ENCODE peak calls at places on chromosomes 1 and 21, in seven cellular contexts. One of them, this sample, is unnamed.

GRCh38 chr1:192974701-192975100 is 84.5 kb downstream of the UCHL5 start:
- DNase-seq in fibroblast of villous mesenchyme: peak
- DNase-seq in lung: no peak
- DNase-seq in PC-3: no peak
- DNase-seq in retinal pigment epithelial cell: peak
- DNase-seq in colonic mucosa: no peak
- DNase-seq in tibial nerve: no peak
- DNase-seq in this sample: no peak

GRCh38 chr1:153921803-153922075 is 1.0 kb downstream of the GATAD2B start:
- DNase-seq in retinal pigment epithelial cell: no peak
- DNase-seq in colonic mucosa: peak
- DNase-seq in tibial nerve: no peak
- DNase-seq in fibroblast of villous mesenchyme: no peak
- DNase-seq in PC-3: peak
- DNase-seq in lung: no peak
- DNase-seq in this sample: peak

GRCh38 chr21:27804515-27804914 is 837.6 kb upstream of the ADAMTS5 start:
- DNase-seq in retinal pigment epithelial cell: no peak
- DNase-seq in fibroblast of villous mesenchyme: no peak
- DNase-seq in colonic mucosa: no peak
- DNase-seq in PC-3: no peak
- DNase-seq in tibial nerve: no peak
- DNase-seq in lung: no peak
- DNase-seq in this sample: no peak

GRCh38 chr1:32142446-32143301 is 34.8 kb downstream of the KPNA6 start:
- DNase-seq in retinal pigment epithelial cell: no peak
- DNase-seq in fibroblast of villous mesenchyme: peak
- DNase-seq in PC-3: peak
- DNase-seq in colonic mucosa: peak
- DNase-seq in lung: no peak
- DNase-seq in tibial nerve: peak
- DNase-seq in this sample: peak

GRCh38 chr1:111615874-111616715 is 3.5 kb upstream of the RAP1A start:
- DNase-seq in lung: no peak
- DNase-seq in tibial nerve: no peak
- DNase-seq in fibroblast of villous mesenchyme: no peak
- DNase-seq in retinal pigment epithelial cell: no peak
- DNase-seq in colonic mucosa: no peak
- DNase-seq in PC-3: no peak
- DNase-seq in this sample: no peak

GRCh38 chr1:34266127-34266951 is 89.6 kb downstream of the C1orf94 start:
- DNase-seq in fibroblast of villous mesenchyme: no peak
- DNase-seq in retinal pigment epithelial cell: no peak
- DNase-seq in tibial nerve: no peak
- DNase-seq in colonic mucosa: no peak
- DNase-seq in PC-3: no peak
- DNase-seq in lung: no peak
- DNase-seq in this sample: peak

GRCh38 chr21:45568383-45568782 is 26.1 kb upstream of the SLC19A1 start:
- DNase-seq in colonic mucosa: no peak
- DNase-seq in lung: no peak
- DNase-seq in retinal pigment epithelial cell: no peak
- DNase-seq in PC-3: no peak
- DNase-seq in tibial nerve: no peak
- DNase-seq in fibroblast of villous mesenchyme: peak
- DNase-seq in this sample: no peak

GRCh38 chr1:221940631-221941030 is 198.7 kb upstream of the DUSP10 start:
- DNase-seq in PC-3: no peak
- DNase-seq in fibroblast of villous mesenchyme: no peak
- DNase-seq in colonic mucosa: no peak
- DNase-seq in retinal pigment epithelial cell: no peak
- DNase-seq in lung: no peak
- DNase-seq in tibial nerve: no peak
- DNase-seq in this sample: no peak

GRCh38 chr21:15210235-15210678 is 145.5 kb upstream of the NRIP1 start:
- DNase-seq in lung: peak
- DNase-seq in PC-3: peak
- DNase-seq in retinal pigment epithelial cell: no peak
- DNase-seq in fibroblast of villous mesenchyme: peak
- DNase-seq in tibial nerve: peak
- DNase-seq in colonic mucosa: no peak
- DNase-seq in this sample: no peak

GRCh38 chr1:8351693-8352470 is 34.0 kb downstream of the SLC45A1 start:
- DNase-seq in lung: no peak
- DNase-seq in colonic mucosa: no peak
- DNase-seq in fibroblast of villous mesenchyme: no peak
- DNase-seq in tibial nerve: no peak
- DNase-seq in PC-3: peak
- DNase-seq in retinal pigment epithelial cell: no peak
- DNase-seq in this sample: no peak

GRCh38 chr21:46250146-46250725 is 21.7 kb upstream of the LSS start:
- DNase-seq in lung: no peak
- DNase-seq in tibial nerve: no peak
- DNase-seq in fibroblast of villous mesenchyme: peak
- DNase-seq in retinal pigment epithelial cell: no peak
- DNase-seq in colonic mucosa: no peak
- DNase-seq in PC-3: no peak
- DNase-seq in this sample: no peak

GRCh38 chr1:237814319-237814924 is 76.3 kb downstream of the ZP4 start:
- DNase-seq in PC-3: peak
- DNase-seq in fibroblast of villous mesenchyme: peak
- DNase-seq in colonic mucosa: no peak
- DNase-seq in tibial nerve: no peak
- DNase-seq in retinal pigment epithelial cell: no peak
- DNase-seq in lung: no peak
- DNase-seq in this sample: peak

GRCh38 chr21:35611752-35612151 is 448.6 kb downstream of the SETD4 start:
- DNase-seq in lung: no peak
- DNase-seq in colonic mucosa: no peak
- DNase-seq in tibial nerve: no peak
- DNase-seq in PC-3: peak
- DNase-seq in retinal pigment epithelial cell: no peak
- DNase-seq in fibroblast of villous mesenchyme: no peak
- DNase-seq in this sample: no peak

GRCh38 chr1:56200446-56200845 is 378.9 kb downstream of the PLPP3 start:
- DNase-seq in lung: no peak
- DNase-seq in PC-3: peak
- DNase-seq in tibial nerve: no peak
- DNase-seq in fibroblast of villous mesenchyme: peak
- DNase-seq in retinal pigment epithelial cell: no peak
- DNase-seq in colonic mucosa: no peak
- DNase-seq in this sample: peak

GRCh38 chr1:189929501-189930099 is 548.1 kb downstream of the BRINP3 start:
- DNase-seq in tibial nerve: no peak
- DNase-seq in colonic mucosa: no peak
- DNase-seq in fibroblast of villous mesenchyme: no peak
- DNase-seq in retinal pigment epithelial cell: no peak
- DNase-seq in lung: no peak
- DNase-seq in PC-3: peak
- DNase-seq in this sample: no peak

GRCh38 chr1:226083303-226084101 is 21.0 kb downstream of the H3-3A start:
- DNase-seq in lung: peak
- DNase-seq in retinal pigment epithelial cell: no peak
- DNase-seq in colonic mucosa: peak
- DNase-seq in PC-3: peak
- DNase-seq in tibial nerve: peak
- DNase-seq in fibroblast of villous mesenchyme: peak
- DNase-seq in this sample: peak

GRCh38 chr1:177912991-177913390 is 56.9 kb downstream of the SEC16B start:
- DNase-seq in PC-3: peak
- DNase-seq in retinal pigment epithelial cell: no peak
- DNase-seq in fibroblast of villous mesenchyme: no peak
- DNase-seq in tibial nerve: no peak
- DNase-seq in lung: no peak
- DNase-seq in colonic mucosa: peak
- DNase-seq in this sample: no peak

GRCh38 chr1:212366901-212367300 is 47.8 kb downstream of the PACC1 start:
- DNase-seq in lung: no peak
- DNase-seq in colonic mucosa: no peak
- DNase-seq in PC-3: peak
- DNase-seq in retinal pigment epithelial cell: no peak
- DNase-seq in fibroblast of villous mesenchyme: peak
- DNase-seq in tibial nerve: no peak
- DNase-seq in this sample: peak

GRCh38 chr1:8093221-8093980 is 67.3 kb upstream of the ERRFI1 start:
- DNase-seq in retinal pigment epithelial cell: no peak
- DNase-seq in tibial nerve: no peak
- DNase-seq in colonic mucosa: no peak
- DNase-seq in fibroblast of villous mesenchyme: no peak
- DNase-seq in PC-3: no peak
- DNase-seq in lung: no peak
- DNase-seq in this sample: no peak

GRCh38 chr1:177170756-177171535 is at the start of gene BRINP2:
- DNase-seq in colonic mucosa: peak
- DNase-seq in tibial nerve: no peak
- DNase-seq in fibroblast of villous mesenchyme: peak
- DNase-seq in retinal pigment epithelial cell: no peak
- DNase-seq in lung: peak
- DNase-seq in PC-3: peak
- DNase-seq in this sample: peak

GRCh38 chr21:32131960-32132359 is 146.9 kb downstream of the MIS18A start:
- DNase-seq in lung: no peak
- DNase-seq in fibroblast of villous mesenchyme: peak
- DNase-seq in retinal pigment epithelial cell: no peak
- DNase-seq in tibial nerve: no peak
- DNase-seq in PC-3: peak
- DNase-seq in colonic mucosa: no peak
- DNase-seq in this sample: peak

GRCh38 chr1:227540170-227541098 is 22.9 kb upstream of the ZNF678 start:
- DNase-seq in lung: no peak
- DNase-seq in PC-3: no peak
- DNase-seq in fibroblast of villous mesenchyme: no peak
- DNase-seq in retinal pigment epithelial cell: no peak
- DNase-seq in tibial nerve: no peak
- DNase-seq in colonic mucosa: no peak
- DNase-seq in this sample: no peak

GRCh38 chr1:205630241-205630640 is 1.6 kb downstream of the ELK4 start:
- DNase-seq in lung: no peak
- DNase-seq in PC-3: peak
- DNase-seq in tibial nerve: no peak
- DNase-seq in retinal pigment epithelial cell: no peak
- DNase-seq in colonic mucosa: no peak
- DNase-seq in fibroblast of villous mesenchyme: peak
- DNase-seq in this sample: peak
- H3K4me3 ChIP-seq in lung: no peak
- H3K4me3 ChIP-seq in PC-3: peak
- H3K4me3 ChIP-seq in tibial nerve: no peak
- H3K4me3 ChIP-seq in retinal pigment epithelial cell: peak
- H3K4me3 ChIP-seq in colonic mucosa: peak
- H3K4me3 ChIP-seq in fibroblast of villous mesenchyme: peak
- H3K4me3 ChIP-seq in this sample: peak

DNA sequence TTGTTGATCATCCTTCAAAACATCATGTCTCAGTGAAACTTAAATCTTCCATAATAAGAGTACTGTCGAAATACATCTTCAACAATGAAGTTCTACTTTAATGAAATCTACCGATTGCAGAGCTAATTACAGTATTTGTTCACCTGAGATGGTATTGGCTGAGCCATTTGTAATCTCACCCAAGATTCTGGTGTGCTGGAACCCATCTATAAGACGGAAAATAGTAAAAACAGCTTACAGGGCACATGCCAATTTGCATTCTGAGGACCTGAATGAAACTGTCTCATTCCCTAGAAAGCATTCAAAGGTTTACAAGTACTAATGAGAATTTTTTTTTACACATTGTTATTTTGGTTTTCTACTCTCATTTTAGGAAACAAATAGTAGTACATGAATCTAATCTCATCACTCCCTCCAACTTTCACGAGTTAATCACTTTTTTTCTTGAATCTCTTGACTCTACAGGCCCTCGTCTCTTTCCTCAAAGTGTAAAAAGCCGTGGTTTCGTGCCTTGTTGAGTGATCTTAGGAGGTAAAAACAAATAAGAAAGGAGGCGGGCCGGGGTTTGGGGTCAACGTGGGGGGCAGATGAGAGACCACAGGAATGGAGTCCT is 1.0 kb downstream of the CHML start:
- DNase-seq in retinal pigment epithelial cell: no peak
- DNase-seq in PC-3: peak
- DNase-seq in lung: peak
- DNase-seq in tibial nerve: peak
- DNase-seq in fibroblast of villous mesenchyme: peak
- DNase-seq in colonic mucosa: no peak
- DNase-seq in this sample: no peak
- H3K4me3 ChIP-seq in retinal pigment epithelial cell: peak
- H3K4me3 ChIP-seq in PC-3: peak
- H3K4me3 ChIP-seq in lung: peak
- H3K4me3 ChIP-seq in tibial nerve: peak
- H3K4me3 ChIP-seq in fibroblast of villous mesenchyme: peak
- H3K4me3 ChIP-seq in colonic mucosa: peak
- H3K4me3 ChIP-seq in this sample: peak

DNA sequence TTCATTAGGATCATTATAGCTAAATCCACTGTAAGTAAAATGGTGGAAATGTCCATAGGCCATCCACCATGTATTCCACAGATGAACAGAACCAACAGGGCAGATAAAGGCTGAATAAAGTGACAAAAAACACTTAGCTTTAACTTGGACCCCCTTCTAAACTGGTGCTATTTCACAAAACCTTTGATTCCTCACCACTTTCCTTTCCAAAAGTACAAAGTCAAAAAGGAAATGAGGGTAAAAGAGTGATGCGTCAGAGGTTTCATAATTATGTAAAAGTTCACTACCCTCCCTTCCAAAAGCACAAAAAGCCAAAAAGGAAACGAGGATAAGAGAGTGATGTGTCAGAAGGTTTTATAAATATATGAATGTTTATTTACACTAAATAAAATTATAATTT is 172.2 kb downstream of the TBX15 start:
- DNase-seq in tibial nerve: no peak
- DNase-seq in lung: no peak
- DNase-seq in colonic mucosa: no peak
- DNase-seq in retinal pigment epithelial cell: no peak
- DNase-seq in PC-3: peak
- DNase-seq in fibroblast of villous mesenchyme: no peak
- DNase-seq in this sample: no peak
- H3K4me3 ChIP-seq in tibial nerve: no peak
- H3K4me3 ChIP-seq in lung: no peak
- H3K4me3 ChIP-seq in colonic mucosa: no peak
- H3K4me3 ChIP-seq in retinal pigment epithelial cell: no peak
- H3K4me3 ChIP-seq in PC-3: no peak
- H3K4me3 ChIP-seq in fibroblast of villous mesenchyme: no peak
- H3K4me3 ChIP-seq in this sample: no peak

GRCh38 chr1:16904560-16905111 is 8.9 kb downstream of the RNU1-2 start:
- DNase-seq in tibial nerve: peak
- DNase-seq in lung: peak
- DNase-seq in PC-3: peak
- DNase-seq in retinal pigment epithelial cell: peak
- DNase-seq in colonic mucosa: peak
- DNase-seq in fibroblast of villous mesenchyme: peak
- DNase-seq in this sample: peak

GRCh38 chr1:16905112-16905855 is 9.5 kb downstream of the RNU1-2 start:
- DNase-seq in fibroblast of villous mesenchyme: peak
- DNase-seq in lung: no peak
- DNase-seq in colonic mucosa: no peak
- DNase-seq in PC-3: peak
- DNase-seq in tibial nerve: no peak
- DNase-seq in retinal pigment epithelial cell: peak
- DNase-seq in this sample: peak

GRCh38 chr1:16906873-16907272 is 11.1 kb downstream of the RNU1-2 start:
- DNase-seq in lung: no peak
- DNase-seq in colonic mucosa: no peak
- DNase-seq in PC-3: no peak
- DNase-seq in retinal pigment epithelial cell: no peak
- DNase-seq in tibial nerve: no peak
- DNase-seq in fibroblast of villous mesenchyme: no peak
- DNase-seq in this sample: no peak

GRCh38 chr1:16907870-16908758 is 12.3 kb downstream of the RNU1-2 start:
- DNase-seq in retinal pigment epithelial cell: no peak
- DNase-seq in tibial nerve: no peak
- DNase-seq in fibroblast of villous mesenchyme: no peak
- DNase-seq in colonic mucosa: no peak
- DNase-seq in lung: no peak
- DNase-seq in PC-3: no peak
- DNase-seq in this sample: no peak

GRCh38 chr1:16905856-16906702 is 10.3 kb downstream of the RNU1-2 start:
- DNase-seq in tibial nerve: no peak
- DNase-seq in colonic mucosa: no peak
- DNase-seq in lung: no peak
- DNase-seq in fibroblast of villous mesenchyme: no peak
- DNase-seq in retinal pigment epithelial cell: no peak
- DNase-seq in PC-3: peak
- DNase-seq in this sample: no peak
- H3K4me3 ChIP-seq in tibial nerve: no peak
- H3K4me3 ChIP-seq in colonic mucosa: no peak
- H3K4me3 ChIP-seq in lung: no peak
- H3K4me3 ChIP-seq in fibroblast of villous mesenchyme: no peak
- H3K4me3 ChIP-seq in retinal pigment epithelial cell: no peak
- H3K4me3 ChIP-seq in PC-3: no peak
- H3K4me3 ChIP-seq in this sample: no peak